ENCODE peak calls at places on chromosome 21, in five cellular contexts. X is K562, G is SK-N-SH, F is HepG2, V is GM12878. O is an unnamed sample.

GRCh38 chr21:38807987-38808386 is 2.3 kb downstream of the ETS2 start:
- DNase-seq in F (no peak), X (no peak), V (no peak), G (no peak), O (no peak)

GRCh38 chr21:28944296-28944695 is 48.4 kb downstream of the LTN1 start:
- DNase-seq in G (no peak), V (no peak), X (no peak), F (peak; percentile 14), O (no peak)

GRCh38 chr21:28714795-28715464 is 277.7 kb downstream of the LTN1 start:
- DNase-seq in F (no peak), G (no peak), X (no peak), V (no peak), O (no peak)

GRCh38 chr21:38984568-38984967 is 178.8 kb downstream of the ETS2 start:
- DNase-seq in G (peak; percentile 47), V (no peak), X (no peak), F (no peak), O (no peak)

GRCh38 chr21:16455978-16456377 is 726.2 kb downstream of the USP25 start:
- DNase-seq in V (no peak), G (no peak), F (no peak), X (no peak), O (no peak)

GRCh38 chr21:22710725-22711124 is 1712.5 kb downstream of the NCAM2 start:
- DNase-seq in G (no peak), F (no peak), X (no peak), V (no peak), O (no peak)

GRCh38 chr21:39663066-39663465 is 50.3 kb downstream of the B3GALT5 start:
- DNase-seq in G (no peak), V (no peak), F (no peak), X (no peak), O (no peak)

GRCh38 chr21:25564349-25564948 is 42.8 kb downstream of the MRPL39 start:
- DNase-seq in G (no peak), V (no peak), F (no peak), X (no peak), O (no peak)

GRCh38 chr21:18147678-18148077 is 97.0 kb upstream of the CHODL start:
- DNase-seq in F (no peak), X (no peak), V (no peak), G (no peak), O (no peak)

GRCh38 chr21:18060402-18060801 is 184.2 kb upstream of the CHODL start:
- DNase-seq in V (no peak), X (no peak), G (no peak), F (no peak), O (no peak)

GRCh38 chr21:16594191-16594590 is 864.4 kb downstream of the USP25 start:
- DNase-seq in V (no peak), X (no peak), F (no peak), G (no peak), O (no peak)

GRCh38 chr21:40166291-40166843 is 299.1 kb downstream of the PCP4 start:
- DNase-seq in F (no peak), X (no peak), V (no peak), G (no peak), O (no peak)

DNA sequence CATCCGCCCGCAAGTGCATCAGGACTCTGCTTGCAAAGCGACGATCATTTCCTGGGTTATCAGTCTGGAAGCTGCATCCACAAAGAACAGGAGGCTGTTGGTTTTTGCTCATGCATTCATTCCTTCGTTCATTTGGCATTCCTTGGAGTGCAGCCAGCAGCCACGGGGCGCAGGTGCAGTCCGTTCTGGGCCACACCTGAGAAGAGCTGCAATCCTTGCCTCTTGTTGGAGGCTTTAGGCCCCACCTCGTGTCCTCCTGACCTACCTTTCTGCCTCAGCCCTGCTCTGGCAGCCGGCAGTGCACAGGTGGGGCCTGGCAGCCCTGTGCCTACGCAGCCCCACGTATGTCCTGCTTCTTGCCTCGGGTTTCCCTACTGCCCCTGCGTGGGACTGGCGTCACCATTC is 19.6 kb upstream of the C2CD2 start:
- DNase-seq in V (no peak), F (no peak), G (no peak), X (no peak), O (no peak)
- TF ChIP-seq GABPA in V (no peak), F (no peak), G (no peak), X (no peak), O (no peak)

GRCh38 chr21:31713973-31714740 is 17.8 kb downstream of the SCAF4 start:
- DNase-seq in V (no peak), G (no peak), X (no peak), F (no peak), O (no peak)
- TF ChIP-seq REST in V (no peak), G (no peak), X (no peak), F (no peak), O (no peak)

GRCh38 chr21:42301371-42302291 is 13.6 kb downstream of the TFF3 start:
- DNase-seq in V (no peak), G (no peak), F (no peak), X (no peak), O (no peak)
- TF ChIP-seq GABPA in V (no peak), G (no peak), F (no peak), X (no peak), O (no peak)

DNA sequence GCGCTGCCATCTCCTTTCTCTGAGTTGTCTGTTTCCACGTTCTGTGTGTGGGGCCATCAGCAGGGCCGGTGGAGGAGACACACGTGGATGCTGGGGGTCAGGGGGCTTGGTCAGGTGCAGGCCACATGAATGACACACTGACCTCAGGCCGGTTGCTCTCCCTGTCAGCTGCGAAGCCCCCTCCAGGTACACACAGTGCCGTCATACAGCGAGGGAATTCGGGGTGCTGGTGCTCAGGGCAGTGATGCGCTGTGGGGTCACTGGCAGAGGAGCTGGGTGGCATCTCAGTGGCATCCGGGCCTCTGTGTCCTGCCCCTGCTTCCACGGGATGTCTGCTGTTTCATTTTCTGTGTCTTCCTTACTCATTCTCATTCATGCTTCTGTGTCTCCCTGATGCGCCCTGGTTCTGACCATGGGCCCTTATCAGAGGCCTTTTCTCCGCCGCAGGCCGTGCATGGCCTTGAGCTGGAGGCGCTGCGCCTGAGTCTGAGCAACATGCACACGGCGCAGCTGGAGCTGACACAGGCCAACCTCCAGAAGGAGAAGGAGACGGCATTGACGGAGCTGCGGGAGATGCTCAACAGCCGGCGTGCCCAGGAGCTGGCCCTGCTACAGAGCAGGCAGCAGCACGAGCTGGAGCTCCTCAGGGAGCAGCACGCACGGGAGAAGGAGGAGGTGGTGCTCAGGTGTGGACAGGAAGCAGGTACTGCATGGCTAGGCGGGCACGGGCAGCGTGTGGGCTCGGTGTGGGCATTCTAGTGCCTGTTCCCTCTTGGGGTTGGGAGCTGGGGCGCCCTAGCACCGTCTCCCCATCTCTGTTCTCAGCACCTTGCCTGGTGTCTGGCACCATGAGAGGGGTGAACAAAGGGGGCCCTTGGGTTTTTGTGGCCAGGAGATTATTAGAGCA is 22.6 kb downstream of the PCNT start:
- DNase-seq in F (no peak), V (no peak), G (no peak), X (no peak), O (no peak)
- TF ChIP-seq REST in F (no peak), V (no peak), G (no peak), X (no peak), O (no peak)

GRCh38 chr21:36915014-36915700 is 51.3 kb downstream of the HLCS start:
- DNase-seq in F (no peak), G (no peak), V (no peak), X (no peak), O (peak; percentile 80)

GRCh38 chr21:36918291-36918690 is 48.2 kb downstream of the HLCS start:
- DNase-seq in V (no peak), G (no peak), X (no peak), F (peak; percentile 43), O (no peak)

GRCh38 chr21:36916718-36917117 is 49.8 kb downstream of the HLCS start:
- DNase-seq in X (no peak), G (no peak), V (no peak), F (no peak), O (no peak)

GRCh38 chr21:36915701-36916075 is 50.8 kb downstream of the HLCS start:
- DNase-seq in F (no peak), X (no peak), G (no peak), V (no peak), O (no peak)

DNA sequence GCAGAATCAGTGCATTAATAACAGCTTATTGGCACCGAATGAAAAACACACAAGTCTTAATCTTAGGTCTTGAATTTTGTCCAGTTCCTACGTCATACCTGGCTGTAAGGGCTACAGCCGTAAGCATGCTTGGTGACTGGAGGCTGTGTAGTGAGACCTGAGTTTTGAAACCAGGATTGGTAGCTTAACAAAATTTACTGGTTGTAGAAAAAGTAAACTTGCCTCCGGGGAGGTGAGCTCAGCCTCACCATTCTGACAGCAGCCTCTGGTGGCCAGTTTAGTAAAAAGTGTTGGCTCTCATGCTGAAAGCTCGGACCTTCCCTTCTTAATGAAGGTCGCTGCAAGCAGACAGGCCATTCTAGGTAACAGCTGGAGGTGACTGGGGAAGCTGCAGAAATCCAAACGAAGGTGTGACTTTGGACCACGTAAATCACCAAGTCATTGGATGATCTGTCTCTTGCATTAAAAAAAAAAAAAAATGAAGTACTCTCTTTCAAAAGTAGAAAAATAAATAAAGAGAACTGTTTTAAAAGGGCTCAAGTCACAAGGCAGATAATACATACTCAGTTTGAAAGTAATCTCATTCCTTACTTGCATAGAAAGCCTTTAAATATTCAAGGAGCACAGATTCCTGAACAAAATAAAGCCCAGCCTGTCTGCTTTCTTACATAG is 48.8 kb downstream of the HLCS start:
- DNase-seq in G (no peak), F (peak; percentile 55), V (no peak), X (no peak), O (no peak)
- TF ChIP-seq GABPA in G (no peak), F (no peak), V (no peak), X (no peak), O (no peak)